ENCODE peak calls at places on chromosomes 13 and 19, in ten cellular contexts. Y is GM06990; I is dorsolateral prefrontal cortex; Q is non-pigmented ciliary epithelial cell; D is stimulated activated naive CD4-positive, alpha-beta T cell treated with Interleukin-2 at 50 U/mL for 16 hours; V is anterior cingulate cortex; P is EL; G is nephron progenitor cell; Z is transverse colon; N is stimulated activated CD8-positive, alpha-beta memory T cell treated with anti-CD3 and anti-CD28 coated beads, Interleukin-7, amount 100 ng/mL, for 1 hour. F is an unnamed sample.
A peak's percentile ranks its signal among the peaks of the same experiment; 100 is the strongest.

GRCh38 chr13:112159575-112160547 is 92.9 kb downstream of the SOX1 start:
- DNase-seq in P (no peak), D (no peak), Q (no peak), G (no peak), Y (no peak), Z (peak; percentile 87), V (no peak), I (peak; percentile 17), N (no peak), F (no peak)

GRCh38 chr13:95254341-95254740 is 46.9 kb downstream of the ABCC4 start:
- DNase-seq in V (no peak), Y (no peak), Z (no peak), G (no peak), N (no peak), P (peak; percentile 77), D (no peak), I (no peak), Q (peak; percentile 26), F (no peak)

GRCh38 chr13:26222523-26223046 is 471 bp upstream of the RNF6 start:
- DNase-seq in V (no peak), P (no peak), N (no peak), Y (no peak), Z (no peak), Q (no peak), I (no peak), D (no peak), G (no peak), F (no peak)

GRCh38 chr19:27392027-27392632 is 1820.8 kb downstream of the UQCRFS1 start:
- DNase-seq in I (no peak), Z (no peak), N (no peak), Q (no peak), P (no peak), Y (no peak), D (no peak), G (no peak), V (no peak), F (no peak)

GRCh38 chr19:55257461-55258411 is 1.1 kb downstream of the PPP6R1 start:
- DNase-seq in G (peak; percentile 40), Q (no peak), Y (no peak), Z (no peak), P (peak; percentile 44), N (no peak), I (no peak), D (peak; percentile 21), V (no peak), F (no peak)

GRCh38 chr19:18792661-18793060 is 1.6 kb upstream of the COMP start:
- DNase-seq in I (no peak), Y (no peak), G (no peak), P (no peak), V (no peak), Z (no peak), N (no peak), Q (no peak), D (no peak), F (no peak)

GRCh38 chr13:38452656-38453055 is 103.0 kb downstream of the UFM1 start:
- DNase-seq in P (no peak), Q (no peak), G (no peak), N (no peak), I (no peak), Y (no peak), V (no peak), D (no peak), Z (no peak), F (no peak)

GRCh38 chr13:60227168-60227567 is 63.4 kb upstream of the DIAPH3 start:
- DNase-seq in Z (no peak), V (no peak), P (no peak), I (no peak), D (no peak), Q (no peak), N (no peak), Y (no peak), G (no peak), F (no peak)

GRCh38 chr19:17944301-17944700 is 11.5 kb downstream of the CCDC124 start:
- DNase-seq in G (no peak), D (no peak), Q (peak; percentile 47), Y (no peak), P (peak; percentile 84), I (peak; percentile 57), Z (no peak), N (no peak), V (no peak), F (no peak)

GRCh38 chr13:113649212-113649611 is 8.8 kb downstream of the ATP4B start:
- DNase-seq in I (peak; percentile 28), P (no peak), Y (no peak), Z (peak; percentile 3), D (no peak), N (no peak), G (no peak), V (no peak), Q (no peak), F (no peak)

GRCh38 chr13:48873598-48873997 is 102.1 kb upstream of the FNDC3A start:
- DNase-seq in V (no peak), Q (no peak), D (no peak), P (peak; percentile 78), Z (no peak), G (no peak), N (no peak), Y (no peak), I (no peak), F (no peak)

GRCh38 chr19:4123615-4124568 is at the start of gene MAP2K2:
- DNase-seq in V (peak; percentile 87), N (peak; percentile 95), Z (peak; percentile 96), P (peak; percentile 91), G (peak; percentile 99), D (peak; percentile 93), Q (peak; percentile 40), Y (peak; percentile 93), I (peak; percentile 93), F (no peak)

F was measured in GM12864.